ENCODE peak calls at places on chromosome 11, in eight cellular contexts. E is dorsolateral prefrontal cortex, Y is fibroblast of lung, L is cardiac muscle cell, J is Peyer's patch, H is GM23338, V is body of pancreas, B is right atrium auricular region. T is an unnamed sample.

GRCh38 chr11:88367310-88367709 is 29.8 kb upstream of the CTSC start:
- DNase-seq in L (no peak), B (no peak), H (no peak), E (no peak), Y (no peak), V (no peak), J (no peak), T (no peak)

GRCh38 chr11:8066911-8067455 is 14.0 kb upstream of the TUB start:
- DNase-seq in Y (peak), L (peak), V (no peak), J (no peak), E (no peak), B (peak), H (no peak), T (peak)

GRCh38 chr11:34190192-34191139 is 85.0 kb downstream of the NAT10 start:
- DNase-seq in L (no peak), J (no peak), H (no peak), B (no peak), Y (no peak), V (no peak), E (no peak), T (no peak)

GRCh38 chr11:97525273-97525672 is 1135.5 kb downstream of the JRKL start:
- DNase-seq in B (no peak), J (no peak), E (no peak), H (no peak), L (peak), V (no peak), Y (peak), T (no peak)

GRCh38 chr11:42311504-42311903 is 852.1 kb upstream of the LRRC4C start:
- DNase-seq in V (no peak), H (no peak), J (no peak), Y (no peak), L (peak), E (no peak), B (no peak), T (no peak)

GRCh38 chr11:26335903-26336302 is 4.0 kb downstream of the ANO3 start:
- DNase-seq in H (no peak), B (no peak), Y (no peak), V (no peak), J (no peak), E (no peak), L (no peak), T (no peak)

GRCh38 chr11:116176484-116177005 is 596.2 kb downstream of the BUD13 start:
- DNase-seq in J (no peak), H (no peak), Y (no peak), L (no peak), E (no peak), B (no peak), V (no peak), T (peak)

GRCh38 chr11:93567406-93567819 is 24.2 kb upstream of the SMCO4 start:
- DNase-seq in Y (peak), V (peak), J (no peak), H (no peak), B (peak), L (peak), E (peak), T (peak)

GRCh38 chr11:46879056-46879585 is 33.0 kb upstream of the CKAP5 start:
- DNase-seq in B (no peak), E (no peak), H (no peak), J (no peak), V (no peak), Y (no peak), L (no peak), T (no peak)

GRCh38 chr11:42205518-42205917 is 746.1 kb upstream of the LRRC4C start:
- DNase-seq in Y (no peak), J (peak), B (no peak), H (no peak), E (no peak), L (no peak), V (no peak), T (no peak)

GRCh38 chr11:128499613-128500213 is 87.6 kb downstream of the ETS1 start:
- DNase-seq in L (no peak), B (no peak), E (no peak), Y (no peak), J (no peak), H (no peak), V (no peak), T (no peak)

GRCh38 chr11:128632151-128632791 is 44.9 kb upstream of the ETS1 start:
- DNase-seq in B (peak), J (no peak), H (peak), E (no peak), V (no peak), Y (peak), L (peak), T (no peak)

GRCh38 chr11:125368757-125369156 is 127.3 kb downstream of the FEZ1 start:
- DNase-seq in Y (no peak), E (no peak), J (no peak), V (no peak), B (no peak), H (no peak), L (no peak), T (no peak)

GRCh38 chr11:14727215-14727614 is 83.6 kb downstream of the PDE3B start:
- DNase-seq in B (no peak), H (no peak), J (no peak), Y (no peak), E (no peak), V (no peak), L (no peak), T (no peak)

GRCh38 chr11:75793966-75794365 is 21.0 kb upstream of the UVRAG start:
- DNase-seq in Y (no peak), J (no peak), E (no peak), B (no peak), V (no peak), H (no peak), L (no peak), T (no peak)

GRCh38 chr11:15074206-15075161 is 1.1 kb downstream of the CALCB start:
- DNase-seq in H (peak), L (peak), J (peak), Y (peak), E (peak), V (peak), B (peak), T (no peak)

GRCh38 chr11:59551651-59552521 is 40.5 kb downstream of the OR4D9 start:
- DNase-seq in L (peak), Y (peak), B (no peak), E (no peak), J (no peak), V (peak), H (peak), T (no peak)

GRCh38 chr11:78802058-78802633 is 227.5 kb upstream of the NARS2 start:
- DNase-seq in V (peak), B (no peak), E (no peak), Y (peak), J (no peak), H (peak), L (peak), T (no peak)

GRCh38 chr11:120335928-120336640 is at the start of gene ARHGEF12:
- DNase-seq in E (peak), L (peak), Y (peak), B (peak), V (peak), H (peak), J (peak), T (peak)

GRCh38 chr11:104782377-104782754 is 115.9 kb downstream of the CASP12 start:
- DNase-seq in H (peak), L (no peak), V (no peak), Y (no peak), B (no peak), J (no peak), E (no peak), T (no peak)

DNA sequence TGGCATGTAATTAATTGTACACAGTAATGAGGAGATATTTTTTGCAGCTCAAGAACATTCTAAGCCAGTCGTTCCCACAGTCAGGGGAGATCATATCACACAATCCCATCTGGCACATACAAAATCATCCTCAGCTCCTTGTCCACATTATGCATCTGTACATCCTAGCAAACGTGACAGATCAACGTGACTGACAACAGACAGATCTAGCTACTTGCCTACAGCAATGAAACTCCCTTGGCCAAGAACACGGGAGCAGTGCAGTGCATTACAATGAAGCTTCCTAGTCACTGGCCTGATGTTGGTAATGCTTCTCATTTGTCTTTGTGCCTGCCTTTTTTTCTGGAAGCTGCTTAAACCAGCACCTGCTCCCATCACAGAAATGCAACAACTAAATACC is 24.5 kb upstream of the GUCY1A2 start:
- DNase-seq in B (no peak), Y (peak), H (no peak), L (no peak), J (no peak), E (no peak), V (no peak), T (no peak)
- H3K27ac ChIP-seq in B (no peak), Y (peak), H (no peak), L (no peak), J (no peak), E (no peak), V (no peak), T (no peak)

GRCh38 chr11:66915046-66915832 is 42.9 kb downstream of the PC start:
- DNase-seq in B (no peak), E (no peak), V (no peak), Y (no peak), H (peak), J (no peak), L (no peak), T (no peak)
- TF ChIP-seq CTCF in B (no peak), E (no peak), V (no peak), Y (no peak), H (peak), J (no peak), L (no peak), T (no peak)

GRCh38 chr11:1854132-1854948 is 1.5 kb downstream of the LSP1 start:
- DNase-seq in H (no peak), B (no peak), J (no peak), Y (no peak), V (no peak), L (no peak), E (no peak), T (no peak)
- H3K4me3 ChIP-seq in H (no peak), B (peak), J (peak), Y (no peak), V (no peak), L (no peak), E (no peak), T (no peak)

DNA sequence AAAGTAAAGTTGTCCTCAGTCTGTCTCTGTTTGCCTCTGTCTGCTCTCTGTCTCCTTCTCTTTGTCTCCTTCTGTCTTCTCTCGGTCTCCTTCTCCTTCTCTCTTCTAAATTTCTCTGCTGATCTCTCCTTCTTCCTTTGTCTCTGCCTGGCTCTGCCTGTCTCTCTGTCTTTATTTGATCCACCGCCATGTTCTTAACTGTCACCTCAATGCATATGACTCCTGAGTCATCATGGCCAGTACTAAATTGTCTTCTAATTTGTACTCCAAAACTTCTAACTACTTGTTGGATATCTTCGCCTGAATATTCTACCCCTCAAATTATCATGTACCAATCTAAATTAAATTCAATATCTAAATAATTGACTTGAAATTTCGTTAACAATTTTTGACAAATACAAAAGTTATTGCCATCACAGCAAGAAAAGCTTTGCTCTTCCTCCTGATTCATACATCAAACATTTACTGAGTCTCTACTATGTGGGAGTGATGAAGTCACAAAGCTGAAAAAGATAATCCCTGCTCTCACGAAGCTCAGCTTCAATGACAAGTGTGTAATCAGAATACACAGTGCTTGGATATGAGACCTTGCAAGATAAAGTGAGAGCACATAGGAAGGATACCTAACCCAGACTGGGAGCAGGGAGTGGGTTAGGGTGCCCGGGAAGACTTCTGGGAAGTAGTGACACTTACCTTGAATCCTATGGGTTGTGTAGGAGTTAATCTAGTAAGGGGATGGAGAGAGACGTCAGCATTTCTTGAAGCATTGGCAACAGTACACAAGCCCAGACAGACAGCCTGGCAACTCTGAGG is 193.0 kb downstream of the MAML2 start:
- DNase-seq in Y (peak), B (no peak), H (no peak), V (no peak), E (no peak), J (no peak), L (peak), T (no peak)
- H3K27ac ChIP-seq in Y (peak), B (no peak), H (no peak), V (no peak), E (no peak), J (no peak), L (no peak), T (no peak)

GRCh38 chr11:10623797-10624761 is 55.6 kb upstream of the LYVE1 start:
- DNase-seq in V (no peak), J (peak), B (no peak), H (peak), Y (no peak), L (peak), E (no peak), T (peak)
- TF ChIP-seq CTCF in V (no peak), J (no peak), B (peak), H (peak), Y (peak), L (peak), E (peak), T (peak)